ENCODE peak calls at places on chromosomes 16 and 17, in ten cellular contexts. R is left ventricle myocardium inferior, J is heart right ventricle, M is cardiac fibroblast, C is ascending aorta, A is HFF-Myc, Z is stomach, Y is fibroblast of the aortic adventitia, F is AG04450, U is left lung. E is an unnamed sample.

GRCh38 chr17:72640415-72641165 is 451.9 kb downstream of the SLC39A11 start:
- DNase-seq in R (no peak), J (no peak), M (peak; percentile 5), C (no peak), A (no peak), Z (peak; percentile 89), Y (no peak), F (no peak), U (peak; percentile 87), E (no peak)

GRCh38 chr17:1504866-1505265 is 11.5 kb downstream of the INPP5K start:
- DNase-seq in R (no peak), J (no peak), M (no peak), C (no peak), A (no peak), Z (no peak), Y (no peak), F (no peak), U (no peak), E (no peak)

GRCh38 chr16:81401035-81401950 is 43.3 kb upstream of the CMIP start:
- DNase-seq in R (no peak), J (no peak), M (peak; percentile 82), C (peak; percentile 69), A (no peak), Z (no peak), Y (peak; percentile 84), F (peak; percentile 3), U (no peak), E (peak; percentile 16)

GRCh38 chr16:31561698-31562233 is 34.1 kb downstream of the AHSP start:
- DNase-seq in R (no peak), J (no peak), M (no peak), C (no peak), A (no peak), Z (no peak), Y (no peak), F (no peak), U (no peak), E (no peak)

GRCh38 chr17:62705781-62706597 is 78.5 kb downstream of the MRC2 start:
- DNase-seq in R (no peak), J (no peak), M (peak; percentile 41), C (no peak), A (no peak), Z (no peak), Y (peak; percentile 21), F (no peak), U (no peak), E (no peak)

GRCh38 chr16:54586474-54587175 is 300.0 kb upstream of the IRX3 start:
- DNase-seq in R (no peak), J (no peak), M (no peak), C (no peak), A (no peak), Z (no peak), Y (no peak), F (no peak), U (no peak), E (no peak)

GRCh38 chr17:61398721-61399130 is 917 bp upstream of the TBX2 start:
- DNase-seq in R (no peak), J (no peak), M (no peak), C (no peak), A (no peak), Z (no peak), Y (peak; percentile 28), F (no peak), U (no peak), E (no peak)

GRCh38 chr16:1374418-1375297 is 22.9 kb downstream of the GNPTG start:
- DNase-seq in R (no peak), J (no peak), M (no peak), C (no peak), A (no peak), Z (no peak), Y (no peak), F (no peak), U (no peak), E (no peak)

GRCh38 chr17:45248132-45248936 is 13.6 kb downstream of the SPATA32 start:
- DNase-seq in R (no peak), J (no peak), M (no peak), C (no peak), A (no peak), Z (peak; percentile 76), Y (no peak), F (no peak), U (peak; percentile 89), E (no peak)

GRCh38 chr17:17015221-17015620 is 27.0 kb upstream of the MPRIP start:
- DNase-seq in R (no peak), J (no peak), M (no peak), C (no peak), A (no peak), Z (no peak), Y (no peak), F (no peak), U (no peak), E (no peak)

GRCh38 chr16:4200000-4200780 is 41.7 kb downstream of the SRL start:
- DNase-seq in R (peak; percentile 61), J (peak; percentile 66), M (peak; percentile 72), C (peak; percentile 84), A (no peak), Z (peak; percentile 81), Y (peak; percentile 65), F (peak; percentile 36), U (peak; percentile 87), E (no peak)

GRCh38 chr17:7846063-7846735 is 8.7 kb upstream of the TMEM88 start:
- DNase-seq in R (no peak), J (no peak), M (no peak), C (peak; percentile 49), A (no peak), Z (no peak), Y (no peak), F (no peak), U (no peak), E (no peak)

GRCh38 chr17:50349241-50349595 is 3.3 kb downstream of the XYLT2 start:
- DNase-seq in R (no peak), J (no peak), M (no peak), C (no peak), A (no peak), Z (no peak), Y (no peak), F (no peak), U (no peak), E (no peak)

GRCh38 chr17:74280093-74280513 is 6.1 kb downstream of the DNAI2 start:
- DNase-seq in R (peak; percentile 42), J (no peak), M (no peak), C (no peak), A (no peak), Z (no peak), Y (no peak), F (no peak), U (peak; percentile 65), E (no peak)

GRCh38 chr17:57713140-57713539 is 32.0 kb downstream of the CCDC182 start:
- DNase-seq in R (no peak), J (no peak), M (no peak), C (peak; percentile 21), A (no peak), Z (no peak), Y (no peak), F (no peak), U (no peak), E (no peak)

GRCh38 chr16:53434436-53435065 is at the start of gene RBL2:
- DNase-seq in R (peak; percentile 89), J (peak; percentile 89), M (peak; percentile 32), C (peak; percentile 88), A (no peak), Z (peak; percentile 87), Y (peak; percentile 17), F (no peak), U (peak; percentile 96), E (no peak)

DNA sequence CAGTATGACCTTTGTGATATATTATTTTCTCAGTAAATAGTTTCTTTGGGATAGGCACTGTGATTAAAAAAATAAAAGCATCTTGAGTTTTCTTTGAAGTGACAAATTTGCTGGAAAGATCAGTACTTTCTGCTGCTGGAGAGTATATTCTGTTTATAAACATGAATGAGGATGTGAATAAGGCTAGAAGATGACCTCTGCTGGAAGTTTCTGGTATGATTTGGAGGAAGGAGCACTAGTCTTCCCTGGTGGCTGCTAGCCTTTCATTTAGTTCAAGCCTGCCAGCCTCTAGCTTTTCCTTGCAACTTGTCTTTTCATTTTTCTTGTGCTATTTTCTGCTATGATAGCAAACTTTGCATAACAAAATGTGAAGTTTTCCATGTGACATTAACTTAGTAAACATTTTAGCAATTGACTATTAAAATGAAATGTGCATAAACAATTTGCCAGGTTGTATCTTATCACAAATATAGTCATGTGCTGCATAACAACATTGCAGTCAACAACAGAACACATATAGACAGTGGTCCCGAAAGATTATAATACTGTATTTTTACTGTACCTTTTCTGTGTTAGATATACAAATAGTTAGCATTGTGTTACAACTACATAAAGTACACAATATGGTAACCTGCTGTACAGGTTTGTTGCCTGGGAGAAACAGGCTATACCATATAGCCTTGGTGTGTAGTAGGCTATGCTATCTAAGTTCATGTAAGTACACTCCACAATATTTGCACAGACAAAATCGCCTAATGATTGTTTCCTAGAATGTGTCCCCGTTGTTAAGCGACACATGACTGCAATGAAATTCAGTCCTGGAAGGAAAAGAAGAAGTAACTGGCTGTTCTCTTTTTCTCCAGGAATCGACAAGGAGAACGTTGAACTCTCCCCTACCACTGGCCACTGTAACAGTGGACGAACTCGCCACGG is 18.1 kb upstream of the RAB11FIP4 start:
- DNase-seq in R (no peak), J (no peak), M (peak; percentile 85), C (no peak), A (peak; percentile 54), Z (no peak), Y (peak; percentile 85), F (peak; percentile 23), U (no peak), E (peak; percentile 32)
- TF ChIP-seq CTCF in R (peak; percentile 60), J (peak; percentile 70), M (peak; percentile 64), C (peak; percentile 39), A (peak; percentile 56), Z (no peak), Y (peak; percentile 76), F (peak; percentile 77), U (peak; percentile 60), E (peak; percentile 70)

GRCh38 chr16:24318670-24319069 is 62.5 kb downstream of the CACNG3 start:
- DNase-seq in R (no peak), J (no peak), M (no peak), C (no peak), A (no peak), Z (no peak), Y (no peak), F (no peak), U (no peak), E (no peak)
- TF ChIP-seq CTCF in R (no peak), J (no peak), M (no peak), C (no peak), A (no peak), Z (no peak), Y (no peak), F (no peak), U (no peak), E (no peak)

GRCh38 chr17:33647976-33648375 is 354.9 kb upstream of the ASIC2 start:
- DNase-seq in R (no peak), J (no peak), M (no peak), C (no peak), A (no peak), Z (no peak), Y (no peak), F (no peak), U (no peak), E (no peak)
- TF ChIP-seq CTCF in R (peak; percentile 54), J (peak; percentile 51), M (peak; percentile 22), C (peak; percentile 59), A (peak; percentile 12), Z (no peak), Y (no peak), F (peak; percentile 33), U (no peak), E (no peak)

DNA sequence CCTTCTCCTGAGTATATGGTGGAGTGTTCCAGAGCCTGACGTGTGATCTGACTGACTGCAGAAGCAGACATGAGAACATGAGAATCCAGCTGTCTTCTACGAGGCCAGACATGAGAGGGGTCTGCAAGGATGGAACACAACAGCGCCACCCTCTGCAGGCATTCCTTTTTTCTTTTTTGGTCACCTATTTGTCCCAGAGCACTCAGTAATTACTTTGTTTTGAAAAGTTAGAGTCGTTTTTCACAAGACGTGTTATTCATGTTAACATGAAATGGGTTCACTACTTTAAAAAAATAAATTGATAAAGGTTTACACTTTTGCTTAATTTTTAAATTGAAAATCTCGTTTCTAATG is 43.8 kb upstream of the ATP2A3 start:
- DNase-seq in R (no peak), J (no peak), M (no peak), C (no peak), A (no peak), Z (no peak), Y (no peak), F (no peak), U (no peak), E (no peak)
- TF ChIP-seq CTCF in R (no peak), J (no peak), M (peak; percentile 3), C (no peak), A (no peak), Z (no peak), Y (no peak), F (peak; percentile 27), U (no peak), E (no peak)